ENCODE peak calls at places on chromosome 4, in six cellular contexts. J is stimulated activated CD4-positive, alpha-beta T cell treated with anti-CD3 and anti-CD28 coated beads, Interleukin-4, amount 100 ng/mL, for 24 hours; U is NCI-H82; T is effector CD4-positive, alpha-beta T cell; L is coronary artery; O is fibroblast of lung. Q is an unnamed sample.
A peak's percentile ranks its signal among the peaks of the same experiment; 100 is the strongest.

GRCh38 chr4:119299221-119300071 is 22.5 kb downstream of the FABP2 start:
- DNase-seq in J (no peak), U (no peak), T (no peak), L (no peak), O (peak; percentile 31), Q (no peak)

GRCh38 chr4:144104509-144105130 is 35.9 kb downstream of the GYPA start:
- DNase-seq in J (no peak), U (no peak), T (no peak), L (no peak), O (no peak), Q (no peak)

GRCh38 chr4:113961322-113961698 is 18.1 kb downstream of the ARSJ start:
- DNase-seq in J (no peak), U (no peak), T (no peak), L (no peak), O (peak; percentile 71), Q (no peak)

GRCh38 chr4:7805533-7806079 is 134.1 kb downstream of the AFAP1 start:
- DNase-seq in J (no peak), U (no peak), T (no peak), L (peak; percentile 87), O (peak; percentile 98), Q (no peak)

GRCh38 chr4:116374815-116375214 is 710.6 kb downstream of the TRAM1L1 start:
- DNase-seq in J (no peak), U (no peak), T (no peak), L (no peak), O (no peak), Q (no peak)

GRCh38 chr4:77538574-77539157 is 67.0 kb upstream of the CXCL13 start:
- DNase-seq in J (no peak), U (peak; percentile 35), T (no peak), L (no peak), O (peak; percentile 35), Q (no peak)

GRCh38 chr4:186642530-186642929 is 81.1 kb downstream of the FAT1 start:
- DNase-seq in J (no peak), U (no peak), T (no peak), L (no peak), O (no peak), Q (no peak)

GRCh38 chr4:123352966-123353365 is 43.6 kb upstream of the SPRY1 start:
- DNase-seq in J (no peak), U (no peak), T (no peak), L (no peak), O (no peak), Q (no peak)

GRCh38 chr4:110196206-110196870 is 2.1 kb downstream of the ELOVL6 start:
- DNase-seq in J (peak; percentile 32), U (peak; percentile 70), T (peak; percentile 18), L (peak; percentile 75), O (peak; percentile 51), Q (peak; percentile 56)

GRCh38 chr4:70994387-70995099 is 1.1 kb downstream of the DCK start:
- DNase-seq in J (no peak), U (no peak), T (no peak), L (no peak), O (no peak), Q (no peak)

GRCh38 chr4:60744767-60745166 is 455.4 kb upstream of the ADGRL3 start:
- DNase-seq in J (no peak), U (peak; percentile 0), T (no peak), L (no peak), O (peak; percentile 10), Q (no peak)

GRCh38 chr4:42489095-42489494 is 91.8 kb downstream of the SHISA3 start:
- DNase-seq in J (no peak), U (no peak), T (no peak), L (no peak), O (no peak), Q (no peak)

GRCh38 chr4:19224820-19225219 is 1026.9 kb upstream of the SLIT2 start:
- DNase-seq in J (no peak), U (peak; percentile 47), T (no peak), L (no peak), O (peak; percentile 23), Q (no peak)

GRCh38 chr4:25450491-25450901 is 73.4 kb downstream of the ANAPC4 start:
- DNase-seq in J (no peak), U (no peak), T (no peak), L (no peak), O (no peak), Q (no peak)

GRCh38 chr4:173272987-173273386 is 61.2 kb downstream of the HMGB2 start:
- DNase-seq in J (no peak), U (no peak), T (no peak), L (no peak), O (peak; percentile 61), Q (no peak)

GRCh38 chr4:180028682-180029081 is 2214.5 kb upstream of the TENM3 start:
- DNase-seq in J (no peak), U (peak; percentile 86), T (no peak), L (no peak), O (peak; percentile 41), Q (peak; percentile 21)

Q was measured in activated CD8-positive, alpha-beta T cell treated with anti-CD3 and anti-CD28 coated beads, Interleukin-2, amount 10 ng/mL, durations not matched to agents 7 days and 5 days.